ENCODE peak calls at places on chromosomes 3 and 15, in eight cellular contexts. O is heart right ventricle, I is psoas muscle, F is BE2C, P is A549, R is esophagus muscularis mucosa, C is mammary epithelial cell, U is transverse colon. Q is an unnamed sample.

GRCh38 chr3:72665701-72666443 is 182.4 kb downstream of the SHQ1 start:
- DNase-seq in O (peak; percentile 15), I (no peak), F (peak; percentile 83), P (peak; percentile 35), R (no peak), C (peak; percentile 21), U (peak; percentile 58), Q (no peak)

GRCh38 chr3:127263586-127264231 is 24.1 kb downstream of the PRR20G start:
- DNase-seq in O (no peak), I (no peak), F (no peak), P (no peak), R (peak; percentile 60), C (no peak), U (no peak), Q (no peak)

GRCh38 chr15:58678683-58679082 is 70.8 kb downstream of the ADAM10 start:
- DNase-seq in O (no peak), I (no peak), F (no peak), P (peak; percentile 44), R (no peak), C (peak; percentile 9), U (no peak), Q (no peak)

GRCh38 chr15:75606711-75607684 is 18.5 kb downstream of the SNUPN start:
- DNase-seq in O (no peak), I (no peak), F (no peak), P (no peak), R (no peak), C (no peak), U (peak; percentile 45), Q (no peak)

GRCh38 chr3:196778755-196779154 is 39.1 kb downstream of the PAK2 start:
- DNase-seq in O (no peak), I (no peak), F (no peak), P (no peak), R (no peak), C (peak; percentile 84), U (no peak), Q (no peak)

GRCh38 chr3:148820885-148821284 is 6.7 kb upstream of the CPB1 start:
- DNase-seq in O (no peak), I (no peak), F (no peak), P (no peak), R (no peak), C (no peak), U (no peak), Q (no peak)

GRCh38 chr3:169052465-169053302 is 610.8 kb downstream of the MECOM start:
- DNase-seq in O (no peak), I (no peak), F (no peak), P (no peak), R (no peak), C (peak; percentile 72), U (no peak), Q (no peak)

GRCh38 chr15:64527263-64527984 is 67.0 kb downstream of the ZNF609 start:
- DNase-seq in O (no peak), I (no peak), F (no peak), P (peak; percentile 38), R (no peak), C (peak; percentile 80), U (no peak), Q (no peak)

GRCh38 chr15:25509697-25510096 is 70.9 kb upstream of the UBE3A start:
- DNase-seq in O (no peak), I (no peak), F (no peak), P (no peak), R (peak; percentile 68), C (no peak), U (no peak), Q (no peak)

GRCh38 chr15:45919806-45920205 is 285.0 kb downstream of the SQOR start:
- DNase-seq in O (no peak), I (no peak), F (no peak), P (peak; percentile 72), R (no peak), C (peak; percentile 74), U (no peak), Q (no peak)

GRCh38 chr3:125212509-125213372 is at the start of gene SLC12A8:
- DNase-seq in O (no peak), I (no peak), F (peak; percentile 24), P (no peak), R (no peak), C (no peak), U (peak; percentile 50), Q (no peak)

GRCh38 chr3:64889991-64890390 is 202.2 kb upstream of the ADAMTS9 start:
- DNase-seq in O (peak; percentile 83), I (peak; percentile 28), F (peak; percentile 84), P (no peak), R (no peak), C (no peak), U (no peak), Q (no peak)

GRCh38 chr15:73437541-73438109 is 5.3 kb upstream of the REC114 start:
- DNase-seq in O (no peak), I (no peak), F (no peak), P (no peak), R (no peak), C (no peak), U (no peak), Q (no peak)

GRCh38 chr15:77584201-77584600 is 48.5 kb downstream of the LINGO1 start:
- DNase-seq in O (no peak), I (no peak), F (peak; percentile 35), P (no peak), R (no peak), C (no peak), U (no peak), Q (no peak)

GRCh38 chr15:43777293-43777819 is 590 bp upstream of the ELL3 start:
- DNase-seq in O (peak; percentile 69), I (peak; percentile 76), F (peak; percentile 71), P (peak; percentile 79), R (peak; percentile 96), C (no peak), U (peak; percentile 87), Q (no peak)

GRCh38 chr15:76310470-76311070 is 699 bp downstream of the ETFA start:
- DNase-seq in O (no peak), I (no peak), F (peak; percentile 28), P (no peak), R (no peak), C (no peak), U (no peak), Q (no peak)

GRCh38 chr15:59687831-59688230 is 1.3 kb downstream of the BNIP2 start:
- DNase-seq in O (no peak), I (no peak), F (no peak), P (no peak), R (no peak), C (no peak), U (no peak), Q (no peak)

DNA sequence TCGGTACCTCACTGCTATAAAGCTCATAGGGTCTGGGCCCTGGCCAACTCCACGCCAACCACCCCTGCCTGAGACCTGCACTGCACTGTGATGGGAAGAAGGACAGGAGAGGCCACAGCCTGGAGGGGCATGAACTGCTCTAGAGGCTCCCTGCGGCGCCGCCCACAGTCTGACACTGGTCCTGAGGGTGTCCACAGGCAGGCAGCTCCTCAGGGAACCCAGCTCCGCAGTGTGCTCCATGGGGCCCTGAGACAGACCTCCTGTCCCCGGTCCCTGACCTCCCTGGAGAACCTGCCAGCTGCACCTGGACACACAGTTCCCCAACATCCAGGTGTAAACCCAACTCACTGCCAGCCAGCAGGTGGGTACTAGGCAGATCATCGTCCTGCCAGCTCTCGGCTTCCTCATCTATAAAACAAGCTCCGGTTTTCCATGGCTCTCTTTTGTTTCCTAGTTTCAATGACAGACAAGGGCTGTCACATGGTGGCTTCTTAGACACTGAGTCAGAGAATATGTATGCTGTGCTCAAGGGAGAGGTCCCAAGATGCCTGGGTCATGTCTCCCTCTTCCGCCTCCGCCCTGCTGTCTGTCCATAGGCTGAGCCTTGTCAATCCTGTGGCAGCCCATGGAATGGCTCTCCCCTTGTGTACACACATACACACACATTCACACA is 5.1 kb upstream of the HAPLN3 start:
- DNase-seq in O (no peak), I (no peak), F (no peak), P (peak; percentile 80), R (no peak), C (no peak), U (no peak), Q (no peak)
- H3K4me1 ChIP-seq in O (peaks cover 91% of the 10 kb centered on the region), I (peaks cover 53% of the 10 kb centered on the region), F (peaks cover 5% of the 10 kb centered on the region), P (peaks cover 40% of the 10 kb centered on the region), R (peaks cover 50% of the 10 kb centered on the region), C (peaks cover 9% of the 10 kb centered on the region), U (peaks cover 16% of the 10 kb centered on the region), Q (peaks cover 34% of the 10 kb centered on the region)

GRCh38 chr3:58023536-58023935 is 15.3 kb downstream of the FLNB start:
- DNase-seq in O (no peak), I (no peak), F (no peak), P (no peak), R (no peak), C (no peak), U (no peak), Q (no peak)

GRCh38 chr3:58026598-58026997 is 18.4 kb downstream of the FLNB start:
- DNase-seq in O (no peak), I (no peak), F (no peak), P (no peak), R (no peak), C (peak; percentile 89), U (no peak), Q (no peak)

GRCh38 chr3:58027704-58028317 is 19.6 kb downstream of the FLNB start:
- DNase-seq in O (no peak), I (no peak), F (no peak), P (no peak), R (no peak), C (no peak), U (no peak), Q (no peak)

GRCh38 chr3:58025406-58025805 is 17.2 kb downstream of the FLNB start:
- DNase-seq in O (no peak), I (no peak), F (no peak), P (no peak), R (no peak), C (no peak), U (no peak), Q (no peak)

GRCh38 chr3:58025824-58026579 is 17.8 kb downstream of the FLNB start:
- DNase-seq in O (no peak), I (no peak), F (no peak), P (peak; percentile 47), R (no peak), C (no peak), U (no peak), Q (no peak)
- H3K4me1 ChIP-seq in O (peaks cover 60% of the 10 kb centered on the region), I (no peaks in the 10 kb centered on the region), F (no peaks in the 10 kb centered on the region), P (peaks cover 99% of the 10 kb centered on the region), R (peaks cover 86% of the 10 kb centered on the region), C (peaks cover 65% of the 10 kb centered on the region), U (peaks cover 36% of the 10 kb centered on the region), Q (peaks cover 77% of the 10 kb centered on the region)

DNA sequence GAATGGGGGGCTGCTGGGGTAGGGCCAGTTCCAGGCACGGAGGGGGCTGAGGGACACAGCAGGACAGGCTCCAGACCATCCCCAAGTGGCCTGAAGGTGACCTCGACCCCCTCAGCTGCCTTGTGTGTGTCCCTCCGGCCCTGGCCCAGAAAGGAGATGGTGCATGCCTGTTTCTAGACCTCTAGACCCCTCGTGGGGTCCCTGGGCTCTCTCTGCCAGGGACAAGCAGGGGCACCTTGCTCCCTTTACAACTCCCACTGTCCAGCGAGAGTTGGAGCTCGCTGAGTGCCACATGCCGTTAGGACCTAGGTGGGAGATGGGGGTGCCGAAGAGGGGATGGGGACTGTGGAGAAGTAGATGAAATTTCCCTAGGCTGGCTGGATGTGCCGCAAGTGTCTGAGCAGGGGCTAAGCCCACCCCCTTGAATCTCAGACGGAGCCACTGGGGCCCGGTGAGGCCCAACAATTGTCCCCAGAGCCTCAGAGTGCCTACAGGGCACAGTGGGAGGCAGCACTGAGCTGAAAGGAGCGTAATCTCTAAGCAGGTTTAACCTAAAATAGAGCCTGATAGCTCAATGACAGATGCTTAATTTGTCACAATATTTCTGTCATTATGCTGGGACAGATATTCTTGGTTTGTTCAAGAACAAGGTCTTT is 23.7 kb upstream of the KLF13 start:
- DNase-seq in O (peak; percentile 3), I (no peak), F (no peak), P (no peak), R (peak; percentile 60), C (no peak), U (no peak), Q (no peak)
- H3K4me1 ChIP-seq in O (peaks cover 77% of the 10 kb centered on the region), I (no peaks in the 10 kb centered on the region), F (peaks cover 70% of the 10 kb centered on the region), P (peaks cover 39% of the 10 kb centered on the region), R (peaks cover 33% of the 10 kb centered on the region), C (no peaks in the 10 kb centered on the region), U (peaks cover 3% of the 10 kb centered on the region), Q (peaks cover 5% of the 10 kb centered on the region)

GRCh38 chr3:58469096-58469495 is 22.8 kb upstream of the KCTD6 start:
- DNase-seq in O (no peak), I (no peak), F (no peak), P (no peak), R (no peak), C (no peak), U (no peak), Q (no peak)
- H3K4me1 ChIP-seq in O (peaks cover 15% of the 10 kb centered on the region), I (no peaks in the 10 kb centered on the region), F (no peaks in the 10 kb centered on the region), P (peaks cover 48% of the 10 kb centered on the region), R (peaks cover 13% of the 10 kb centered on the region), C (peaks cover 19% of the 10 kb centered on the region), U (peaks cover 24% of the 10 kb centered on the region), Q (no peaks in the 10 kb centered on the region)